ENCODE peak calls at places on chromosomes 7 and 10, in seven cellular contexts. Q is GM04504, L is left ventricle myocardium inferior, R is substantia nigra, W is mammary epithelial cell, O is heart right ventricle, D is cardiac fibroblast. U is an unnamed sample.

GRCh38 chr7:2982401-2982800 is 61.3 kb downstream of the CARD11 start:
- DNase-seq in R (no peak), L (no peak), W (no peak), O (no peak), D (no peak), Q (no peak), U (no peak)

GRCh38 chr7:6612819-6613218 is 2.6 kb upstream of the ZNF853 start:
- DNase-seq in R (no peak), O (no peak), L (no peak), D (no peak), W (no peak), Q (no peak), U (no peak)

GRCh38 chr7:51242007-51242691 is 74.5 kb downstream of the COBL start:
- DNase-seq in R (no peak), Q (no peak), L (no peak), D (no peak), W (no peak), O (no peak), U (no peak)

GRCh38 chr7:17781491-17782215 is 158.6 kb downstream of the SNX13 start:
- DNase-seq in L (no peak), D (peak), Q (no peak), O (no peak), R (no peak), W (peak), U (no peak)

GRCh38 chr7:27593226-27593625 is 69.5 kb downstream of the HIBADH start:
- DNase-seq in L (no peak), Q (no peak), D (no peak), R (no peak), O (no peak), W (no peak), U (no peak)

GRCh38 chr7:590731-591551 is 71.3 kb upstream of the PDGFA start:
- DNase-seq in D (no peak), W (peak), Q (no peak), L (no peak), O (peak), R (peak), U (no peak)

GRCh38 chr10:95133997-95134396 is 60.0 kb upstream of the ACSM6 start:
- DNase-seq in L (no peak), D (no peak), R (no peak), W (peak), Q (no peak), O (no peak), U (no peak)

GRCh38 chr7:23863209-23863798 is 153.3 kb downstream of the STK31 start:
- DNase-seq in Q (peak), R (no peak), D (peak), O (no peak), W (peak), L (no peak), U (peak)

GRCh38 chr7:83096065-83096580 is 66.6 kb downstream of the PCLO start:
- DNase-seq in L (no peak), D (peak), R (no peak), O (no peak), W (no peak), Q (no peak), U (no peak)

GRCh38 chr7:152464312-152465117 is 28.7 kb upstream of the KMT2C start:
- DNase-seq in L (peak), D (peak), R (peak), Q (peak), O (peak), W (peak), U (peak)

GRCh38 chr10:54985732-54986131 is 184.7 kb upstream of the PCDH15 start:
- DNase-seq in W (peak), R (no peak), D (peak), O (no peak), L (no peak), Q (no peak), U (peak)

GRCh38 chr10:103102195-103102594 is 90.9 kb downstream of the NT5C2 start:
- DNase-seq in O (no peak), Q (no peak), L (no peak), W (no peak), R (peak), D (no peak), U (no peak)

GRCh38 chr7:2170576-2171521 is 61.9 kb downstream of the MAD1L1 start:
- DNase-seq in Q (no peak), R (no peak), O (no peak), D (no peak), W (no peak), L (no peak), U (no peak)

GRCh38 chr10:21519327-21519933 is 6.1 kb downstream of the SKIDA1 start:
- DNase-seq in L (no peak), Q (no peak), R (no peak), O (no peak), W (no peak), D (no peak), U (no peak)

GRCh38 chr10:118745056-118745455 is 9.7 kb downstream of the CACUL1 start:
- DNase-seq in L (no peak), Q (no peak), O (no peak), R (no peak), W (peak), D (no peak), U (no peak)

GRCh38 chr10:82813856-82814255 is 938.9 kb downstream of the NRG3 start:
- DNase-seq in L (no peak), R (no peak), W (peak), D (no peak), Q (no peak), O (no peak), U (no peak)

GRCh38 chr7:121595949-121596692 is 200.0 kb upstream of the FAM3C start:
- DNase-seq in L (no peak), D (peak), O (no peak), W (no peak), R (no peak), Q (no peak), U (no peak)

GRCh38 chr10:125080984-125081383 is 79.4 kb downstream of the CTBP2 start:
- DNase-seq in D (no peak), W (no peak), R (no peak), O (no peak), L (no peak), Q (no peak), U (no peak)

GRCh38 chr10:5283305-5284158 is 81.2 kb upstream of the UCN3 start:
- DNase-seq in W (peak), O (peak), Q (no peak), D (peak), L (peak), R (peak), U (peak)

GRCh38 chr7:4208086-4208485 is 474.0 kb upstream of the FOXK1 start:
- DNase-seq in R (no peak), L (no peak), Q (no peak), W (no peak), D (no peak), O (no peak), U (no peak)

GRCh38 chr7:152597514-152597913 is 78.4 kb downstream of the XRCC2 start:
- DNase-seq in O (no peak), W (no peak), D (no peak), Q (no peak), R (no peak), L (no peak), U (no peak)

GRCh38 chr7:132130497-132130896 is 445.8 kb downstream of the PLXNA4 start:
- DNase-seq in L (no peak), D (no peak), O (no peak), W (peak), Q (no peak), R (no peak), U (no peak)

GRCh38 chr10:53052765-53053164 is 280.2 kb upstream of the MBL2 start:
- DNase-seq in L (no peak), D (no peak), Q (no peak), R (no peak), W (no peak), O (no peak), U (peak)

GRCh38 chr7:7732566-7733290 is 14.3 kb upstream of the RPA3 start:
- DNase-seq in W (peak), D (peak), R (no peak), L (no peak), Q (peak), O (no peak), U (no peak)

GRCh38 chr7:151692721-151693120 is 173.0 kb upstream of the RHEB start:
- DNase-seq in W (no peak), D (no peak), L (peak), O (no peak), R (no peak), Q (no peak), U (no peak)

GRCh38 chr7:111571720-111572119 is 9.4 kb upstream of the IMMP2L start:
- DNase-seq in D (no peak), W (no peak), R (no peak), Q (no peak), L (no peak), O (no peak), U (no peak)

GRCh38 chr10:107915277-107915634 is 750.8 kb upstream of the SORCS1 start:
- DNase-seq in D (peak), O (no peak), L (no peak), R (no peak), Q (no peak), W (peak), U (no peak)

GRCh38 chr7:150323682-150324365 is 479 bp upstream of the ACTR3C start:
- DNase-seq in R (no peak), L (no peak), D (no peak), O (no peak), Q (no peak), W (no peak), U (no peak)

GRCh38 chr7:12619461-12620069 is 49.0 kb downstream of the SCIN start:
- DNase-seq in O (no peak), R (no peak), W (no peak), Q (no peak), L (no peak), D (no peak), U (no peak)

GRCh38 chr10:62185914-62186692 is 82.5 kb downstream of the RTKN2 start:
- DNase-seq in Q (no peak), O (no peak), R (no peak), L (no peak), W (no peak), D (no peak), U (no peak)

GRCh38 chr7:75842836-75843446 is 29.3 kb upstream of the CCL24 start:
- DNase-seq in O (peak), L (no peak), Q (peak), W (peak), D (peak), R (peak), U (no peak)

GRCh38 chr10:71812016-71812912 is 38.8 kb downstream of the PSAP start:
- DNase-seq in D (peak), L (peak), R (peak), W (peak), O (peak), Q (peak), U (peak)

GRCh38 chr7:1516586-1517251 is 12.5 kb upstream of the INTS1 start:
- DNase-seq in L (no peak), O (no peak), Q (no peak), W (no peak), R (no peak), D (no peak), U (no peak)

GRCh38 chr7:22853674-22854157 is 31.1 kb upstream of the TOMM7 start:
- DNase-seq in Q (no peak), D (peak), O (no peak), W (no peak), R (no peak), L (no peak), U (no peak)

GRCh38 chr7:104264281-104264680 is 56.5 kb upstream of the ORC5 start:
- DNase-seq in Q (no peak), D (peak), W (peak), L (no peak), R (no peak), O (no peak), U (no peak)

GRCh38 chr7:114648680-114649079 is 234.1 kb downstream of the FOXP2 start:
- DNase-seq in W (no peak), O (no peak), R (no peak), Q (no peak), D (no peak), L (no peak), U (no peak)

GRCh38 chr7:135147899-135148721 is at the start of gene TMEM140:
- DNase-seq in L (no peak), D (peak), R (peak), Q (no peak), W (peak), O (peak), U (no peak)

GRCh38 chr10:100710151-100710871 is 35.1 kb upstream of the PAX2 start:
- DNase-seq in Q (no peak), R (peak), W (no peak), O (no peak), D (no peak), L (no peak), U (no peak)

GRCh38 chr7:76303057-76303828 is 770 bp downstream of the HSPB1 start:
- DNase-seq in D (peak), R (peak), Q (peak), L (peak), W (peak), O (peak), U (peak)